ENCODE peak calls at places on chromosomes 13 and 19, in eight cellular contexts. W, D, I, O, A, N, B and J are unnamed samples.

GRCh38 chr13:26184791-26185250 is 37.3 kb downstream of the RNF6 start:
- DNase-seq in W (peak; percentile 86), D (peak; percentile 81), I (peak; percentile 21), O (peak; percentile 62), A (peak; percentile 40), N (no peak), B (peak; percentile 69), J (peak; percentile 76)

GRCh38 chr13:39405596-39405995 is 197.4 kb downstream of the LHFPL6 start:
- DNase-seq in W (no peak), D (no peak), I (no peak), O (no peak), A (no peak), N (no peak), B (no peak), J (no peak)

GRCh38 chr19:47095707-47096704 is 17.6 kb downstream of the ZC3H4 start:
- DNase-seq in W (no peak), D (no peak), I (peak; percentile 48), O (no peak), A (peak; percentile 95), N (peak; percentile 42), B (peak; percentile 97), J (no peak)

GRCh38 chr19:1101337-1101698 is 2.5 kb upstream of the GPX4 start:
- DNase-seq in W (peak; percentile 81), D (no peak), I (no peak), O (peak; percentile 58), A (no peak), N (no peak), B (peak; percentile 44), J (peak; percentile 87)

GRCh38 chr19:52665529-52665928 is 27.4 kb upstream of the ZNF83 start:
- DNase-seq in W (no peak), D (no peak), I (no peak), O (no peak), A (no peak), N (no peak), B (no peak), J (no peak)

GRCh38 chr13:41458939-41459753 is 1.8 kb downstream of the RGCC start:
- DNase-seq in W (no peak), D (peak; percentile 81), I (peak; percentile 29), O (no peak), A (peak; percentile 28), N (no peak), B (peak; percentile 46), J (peak; percentile 65)

GRCh38 chr19:53389591-53390377 is 5.2 kb upstream of the ZNF765 start:
- DNase-seq in W (no peak), D (no peak), I (no peak), O (no peak), A (no peak), N (no peak), B (no peak), J (no peak)

GRCh38 chr13:31431722-31432137 is 232.0 kb downstream of the B3GLCT start:
- DNase-seq in W (peak; percentile 73), D (no peak), I (peak; percentile 13), O (peak; percentile 67), A (no peak), N (no peak), B (peak; percentile 51), J (no peak)

GRCh38 chr13:83538636-83539035 is 343.6 kb downstream of the SLITRK1 start:
- DNase-seq in W (no peak), D (no peak), I (no peak), O (no peak), A (no peak), N (no peak), B (no peak), J (no peak)

GRCh38 chr13:49248433-49249002 is 793 bp downstream of the CDADC1 start:
- DNase-seq in W (no peak), D (no peak), I (peak; percentile 3), O (no peak), A (no peak), N (no peak), B (no peak), J (no peak)

GRCh38 chr13:95677564-95678386 is 836 bp downstream of the DNAJC3 start:
- DNase-seq in W (peak; percentile 69), D (no peak), I (peak; percentile 6), O (no peak), A (peak; percentile 44), N (peak; percentile 9), B (no peak), J (peak; percentile 85)

GRCh38 chr19:33477781-33478180 is 43.8 kb downstream of the PEPD start:
- DNase-seq in W (no peak), D (peak; percentile 6), I (no peak), O (no peak), A (no peak), N (no peak), B (no peak), J (no peak)

GRCh38 chr13:75685239-75685697 is 49.1 kb downstream of the LMO7 start:
- DNase-seq in W (no peak), D (no peak), I (no peak), O (no peak), A (peak; percentile 76), N (no peak), B (no peak), J (no peak)

GRCh38 chr13:106680796-106681482 is 113.0 kb upstream of the ARGLU1 start:
- DNase-seq in W (no peak), D (no peak), I (no peak), O (no peak), A (no peak), N (no peak), B (no peak), J (no peak)

GRCh38 chr19:13689050-13689449 is 75.3 kb upstream of the MRI1 start:
- DNase-seq in W (no peak), D (no peak), I (no peak), O (no peak), A (no peak), N (no peak), B (no peak), J (no peak)

GRCh38 chr19:48445256-48445605 is 552 bp upstream of the GRWD1 start:
- DNase-seq in W (peak; percentile 71), D (no peak), I (peak; percentile 98), O (no peak), A (no peak), N (no peak), B (no peak), J (no peak)

GRCh38 chr13:57636811-57637210 is 5.3 kb downstream of the PCDH17 start:
- DNase-seq in W (no peak), D (no peak), I (no peak), O (no peak), A (no peak), N (no peak), B (no peak), J (no peak)

DNA sequence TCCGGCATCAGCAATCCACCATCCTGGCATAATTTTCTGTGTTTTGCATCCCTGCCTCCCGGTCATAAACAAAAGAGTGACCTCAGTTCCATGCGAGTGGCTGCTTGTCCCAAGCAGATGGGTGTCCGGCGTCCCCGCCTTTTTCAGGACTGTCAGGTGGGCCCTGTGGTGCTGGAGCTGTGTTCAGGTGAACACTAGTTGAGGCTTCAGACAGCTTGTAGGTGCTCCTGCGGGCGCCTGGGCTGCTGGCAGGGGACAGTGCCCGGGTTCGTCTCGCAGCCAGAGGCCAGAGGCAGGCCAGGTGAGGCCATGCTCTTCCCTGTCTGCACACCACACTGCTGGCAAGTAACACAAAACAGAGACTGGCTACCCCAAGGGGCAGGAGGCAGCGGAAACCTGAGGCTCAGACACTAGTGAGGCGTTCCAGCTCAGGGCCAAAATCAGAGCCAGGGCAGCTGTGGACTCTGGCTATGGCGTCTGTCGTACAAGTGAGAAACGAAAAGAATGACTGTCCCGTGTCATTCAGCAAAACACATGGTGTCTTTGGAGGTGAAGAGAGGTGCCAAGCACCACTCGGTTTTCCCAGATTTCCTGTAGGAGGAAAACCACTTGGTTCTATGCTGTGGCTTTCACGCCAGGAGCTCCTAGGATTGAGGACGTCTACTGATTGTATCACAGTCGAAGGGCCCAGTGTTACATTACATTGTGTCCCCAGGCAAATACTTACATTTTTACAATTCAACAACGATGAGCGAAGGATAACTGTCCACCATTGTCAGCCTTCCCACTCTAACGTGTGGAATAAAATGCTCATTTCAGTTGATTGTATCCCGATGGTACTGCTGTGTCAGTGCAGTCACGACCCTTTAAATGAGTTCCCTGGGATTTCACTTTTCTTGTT is 104.0 kb downstream of the ATP11A start:
- DNase-seq in W (peak; percentile 33), D (no peak), I (no peak), O (no peak), A (no peak), N (no peak), B (peak; percentile 2), J (no peak)
- H3K27ac ChIP-seq in W (no peak overlapping the region), D (no peak overlapping the region), I (no peak overlapping the region), O (no peak overlapping the region), A (no peak overlapping the region), N (no peak overlapping the region), B (no peak overlapping the region), J (no peak overlapping the region)

GRCh38 chr19:40431698-40432097 is 5.9 kb upstream of the SERTAD1 start:
- DNase-seq in W (no peak), D (no peak), I (no peak), O (no peak), A (no peak), N (no peak), B (no peak), J (no peak)

GRCh38 chr19:40438284-40438683 is 5.9 kb downstream of the SERTAD3 start:
- DNase-seq in W (no peak), D (no peak), I (no peak), O (no peak), A (no peak), N (no peak), B (no peak), J (no peak)

GRCh38 chr19:40433391-40434216 is 7.8 kb upstream of the SERTAD1 start:
- DNase-seq in W (peak; percentile 94), D (peak; percentile 96), I (peak; percentile 95), O (peak; percentile 92), A (peak; percentile 88), N (peak; percentile 78), B (peak; percentile 91), J (peak; percentile 97)
- TF ChIP-seq POLR2A in W (peak; percentile 21), D (no peak), I (peak; percentile 90), O (peak; percentile 45), A (peak; percentile 53), N (peak; percentile 70), B (no peak), J (no peak)

GRCh38 chr19:29665826-29666633 is 769 bp downstream of the PLEKHF1 start:
- DNase-seq in W (peak; percentile 68), D (no peak), I (no peak), O (peak; percentile 68), A (no peak), N (peak; percentile 56), B (peak; percentile 41), J (peak; percentile 88)
- H3K27ac ChIP-seq in W (peak overlapping the region; percentile 61), D (peak overlapping the region; percentile 88), I (peak overlapping the region; percentile 86), O (peak overlapping the region; percentile 96), A (peak overlapping the region; percentile 98), N (peak overlapping the region; percentile 98), B (peak overlapping the region; percentile 91), J (peak overlapping the region; percentile 92)

GRCh38 chr19:6271251-6271650 is 8.5 kb downstream of the MLLT1 start:
- DNase-seq in W (no peak), D (no peak), I (no peak), O (peak; percentile 26), A (no peak), N (no peak), B (no peak), J (no peak)

GRCh38 chr19:6271721-6272410 is 7.9 kb downstream of the MLLT1 start:
- DNase-seq in W (peak; percentile 92), D (no peak), I (no peak), O (peak; percentile 94), A (peak; percentile 46), N (peak; percentile 69), B (peak; percentile 68), J (peak; percentile 97)

GRCh38 chr19:6270822-6271221 is 9.0 kb downstream of the MLLT1 start:
- DNase-seq in W (no peak), D (no peak), I (no peak), O (no peak), A (no peak), N (no peak), B (no peak), J (no peak)

GRCh38 chr19:6269101-6269886 is 10.5 kb downstream of the MLLT1 start:
- DNase-seq in W (no peak), D (no peak), I (no peak), O (no peak), A (no peak), N (no peak), B (no peak), J (no peak)

GRCh38 chr19:6270076-6270745 is 9.6 kb downstream of the MLLT1 start:
- DNase-seq in W (no peak), D (no peak), I (no peak), O (peak; percentile 23), A (no peak), N (no peak), B (no peak), J (no peak)
- TF ChIP-seq POLR2A in W (no peak), D (no peak), I (no peak), O (no peak), A (no peak), N (no peak), B (no peak), J (no peak)